ENCODE peak calls at places on chromosomes 6 and 20, in eight cellular contexts. V is WERI-Rb-1; Z is A549; S is epithelial cell of prostate; O is CD4-positive, alpha-beta T cell; G is kidney; U is CD4-positive, alpha-beta memory T cell; K is RWPE1. M is an unnamed sample.

GRCh38 chr6:95660544-95660943 is 83.2 kb downstream of the MANEA start:
- DNase-seq in V (no peak), Z (no peak), S (no peak), O (no peak), G (no peak), U (no peak), K (no peak), M (no peak)

GRCh38 chr6:98833101-98834059 is 994 bp upstream of the POU3F2 start:
- DNase-seq in V (peak), Z (no peak), S (no peak), O (no peak), G (peak), U (no peak), K (no peak), M (peak)

GRCh38 chr6:11318835-11319813 is 86.7 kb upstream of the NEDD9 start:
- DNase-seq in V (no peak), Z (no peak), S (no peak), O (no peak), G (no peak), U (no peak), K (no peak), M (no peak)

GRCh38 chr6:119337252-119337651 is 12.3 kb downstream of the MAN1A1 start:
- DNase-seq in V (no peak), Z (no peak), S (no peak), O (no peak), G (no peak), U (no peak), K (no peak), M (no peak)

GRCh38 chr6:98832282-98833100 is 1.9 kb upstream of the POU3F2 start:
- DNase-seq in V (peak), Z (no peak), S (peak), O (no peak), G (peak), U (no peak), K (peak), M (peak)

GRCh38 chr6:33622456-33623431 is 1.6 kb downstream of the ITPR3 start:
- DNase-seq in V (no peak), Z (no peak), S (no peak), O (no peak), G (peak), U (no peak), K (no peak), M (no peak)

GRCh38 chr6:168908887-168909286 is 344.8 kb downstream of the THBS2 start:
- DNase-seq in V (no peak), Z (peak), S (no peak), O (no peak), G (no peak), U (no peak), K (no peak), M (no peak)

GRCh38 chr6:99520855-99521556 is 5.8 kb upstream of the USP45 start:
- DNase-seq in V (peak), Z (peak), S (no peak), O (peak), G (peak), U (peak), K (peak), M (peak)

GRCh38 chr20:58293453-58293852 is 16.1 kb upstream of the RAB22A start:
- DNase-seq in V (peak), Z (no peak), S (no peak), O (no peak), G (no peak), U (no peak), K (no peak), M (peak)

GRCh38 chr6:26306248-26306647 is 58.8 kb upstream of the BTN3A2 start:
- DNase-seq in V (no peak), Z (no peak), S (no peak), O (no peak), G (no peak), U (no peak), K (no peak), M (no peak)

GRCh38 chr6:28081486-28081751 is 1.1 kb downstream of the ZNF165 start:
- DNase-seq in V (no peak), Z (no peak), S (no peak), O (no peak), G (no peak), U (no peak), K (no peak), M (no peak)

GRCh38 chr6:26056583-26057350 is 30.5 kb upstream of the HFE start:
- DNase-seq in V (peak), Z (peak), S (no peak), O (no peak), G (peak), U (no peak), K (no peak), M (no peak)

GRCh38 chr20:688809-689208 is 13.2 kb upstream of the SCRT2 start:
- DNase-seq in V (peak), Z (no peak), S (no peak), O (no peak), G (peak), U (no peak), K (no peak), M (no peak)

GRCh38 chr6:111596784-111597183 is 8.9 kb downstream of the TRAF3IP2 start:
- DNase-seq in V (no peak), Z (no peak), S (no peak), O (no peak), G (no peak), U (no peak), K (no peak), M (no peak)
- H3K27ac ChIP-seq in V (no peak), Z (no peak), S (no peak), O (no peak), G (no peak), U (no peak), K (peak), M (no peak)

GRCh38 chr6:147528511-147529145 is 20.1 kb downstream of the SAMD5 start:
- DNase-seq in V (no peak), Z (no peak), S (no peak), O (no peak), G (no peak), U (no peak), K (no peak), M (no peak)

GRCh38 chr6:147525519-147526209 is 17.2 kb downstream of the SAMD5 start:
- DNase-seq in V (no peak), Z (no peak), S (no peak), O (no peak), G (no peak), U (no peak), K (no peak), M (no peak)

GRCh38 chr6:147531321-147531720 is 22.8 kb downstream of the SAMD5 start:
- DNase-seq in V (no peak), Z (no peak), S (no peak), O (no peak), G (no peak), U (no peak), K (no peak), M (no peak)

GRCh38 chr6:147534116-147534865 is 25.8 kb downstream of the SAMD5 start:
- DNase-seq in V (no peak), Z (no peak), S (no peak), O (no peak), G (no peak), U (no peak), K (no peak), M (no peak)

DNA sequence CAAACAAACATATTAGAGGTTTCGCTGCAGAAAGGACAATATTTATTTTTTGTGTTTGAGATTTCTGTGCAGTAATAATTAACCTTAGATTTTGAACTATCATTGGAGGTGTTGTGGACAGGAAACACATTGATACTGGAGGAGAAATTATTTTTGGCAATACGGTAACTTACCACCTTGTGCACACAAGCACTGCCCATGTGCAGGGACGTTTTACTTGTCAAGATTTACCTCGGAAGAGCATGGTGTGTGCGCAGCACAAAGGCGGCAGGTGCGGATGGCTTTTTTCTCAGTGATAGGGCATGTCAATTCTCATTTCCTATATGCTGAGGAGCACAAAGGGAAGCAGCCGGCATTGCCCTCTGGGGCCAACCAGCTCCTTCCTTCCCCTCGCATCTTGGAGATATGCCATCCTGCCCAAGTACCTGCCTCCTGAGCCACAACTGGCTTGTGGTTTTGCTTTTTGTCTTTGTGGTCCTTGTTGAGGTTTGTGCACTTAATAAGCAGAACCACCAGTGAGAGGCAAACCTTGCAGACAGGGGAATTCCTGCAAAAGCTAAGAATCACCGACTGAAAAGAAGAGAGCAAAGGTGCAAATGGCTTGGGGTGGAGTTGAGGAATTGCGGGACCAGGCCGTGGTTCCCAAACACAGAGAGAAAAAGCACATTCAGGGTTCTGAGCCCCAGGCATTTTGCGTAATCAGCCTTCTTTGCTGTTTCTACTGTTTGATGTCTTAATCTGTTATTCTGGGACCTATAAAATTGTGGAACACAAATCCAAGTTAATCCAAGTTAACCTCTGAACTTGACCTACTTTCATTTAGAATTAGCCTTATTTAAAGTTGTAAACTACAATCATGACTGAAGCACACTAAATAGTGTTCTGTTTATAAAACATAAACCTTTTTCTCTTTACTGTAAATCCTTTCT is 21.9 kb downstream of the SAMD5 start:
- DNase-seq in V (no peak), Z (no peak), S (no peak), O (no peak), G (no peak), U (no peak), K (no peak), M (no peak)
- H3K27ac ChIP-seq in V (no peak), Z (no peak), S (no peak), O (no peak), G (peak), U (no peak), K (no peak), M (no peak)

GRCh38 chr6:18371010-18371409 is 16.1 kb upstream of the RNF144B start:
- DNase-seq in V (no peak), Z (no peak), S (no peak), O (no peak), G (no peak), U (no peak), K (no peak), M (no peak)
- H3K27ac ChIP-seq in V (no peak), Z (no peak), S (no peak), O (no peak), G (no peak), U (no peak), K (no peak), M (no peak)

GRCh38 chr20:51360451-51361230 is 181.9 kb downstream of the NFATC2 start:
- DNase-seq in V (no peak), Z (peak), S (peak), O (no peak), G (no peak), U (no peak), K (peak), M (no peak)

GRCh38 chr20:51359947-51360346 is 182.6 kb downstream of the NFATC2 start:
- DNase-seq in V (no peak), Z (no peak), S (no peak), O (no peak), G (no peak), U (no peak), K (no peak), M (no peak)

GRCh38 chr20:51361258-51361657 is 181.3 kb downstream of the NFATC2 start:
- DNase-seq in V (no peak), Z (no peak), S (no peak), O (no peak), G (no peak), U (no peak), K (no peak), M (no peak)

GRCh38 chr20:51358032-51358724 is 184.3 kb downstream of the NFATC2 start:
- DNase-seq in V (no peak), Z (no peak), S (no peak), O (no peak), G (no peak), U (no peak), K (no peak), M (no peak)

GRCh38 chr20:51359401-51359800 is 183.1 kb downstream of the NFATC2 start:
- DNase-seq in V (no peak), Z (no peak), S (no peak), O (no peak), G (no peak), U (no peak), K (no peak), M (no peak)
- H3K27ac ChIP-seq in V (no peak), Z (peak), S (no peak), O (no peak), G (no peak), U (no peak), K (no peak), M (no peak)

GRCh38 chr6:15491255-15491985 is 171.4 kb downstream of the DTNBP1 start:
- DNase-seq in V (peak), Z (peak), S (no peak), O (peak), G (no peak), U (peak), K (peak), M (peak)
- H3K27ac ChIP-seq in V (no peak), Z (no peak), S (no peak), O (no peak), G (peak), U (no peak), K (no peak), M (no peak)

DNA sequence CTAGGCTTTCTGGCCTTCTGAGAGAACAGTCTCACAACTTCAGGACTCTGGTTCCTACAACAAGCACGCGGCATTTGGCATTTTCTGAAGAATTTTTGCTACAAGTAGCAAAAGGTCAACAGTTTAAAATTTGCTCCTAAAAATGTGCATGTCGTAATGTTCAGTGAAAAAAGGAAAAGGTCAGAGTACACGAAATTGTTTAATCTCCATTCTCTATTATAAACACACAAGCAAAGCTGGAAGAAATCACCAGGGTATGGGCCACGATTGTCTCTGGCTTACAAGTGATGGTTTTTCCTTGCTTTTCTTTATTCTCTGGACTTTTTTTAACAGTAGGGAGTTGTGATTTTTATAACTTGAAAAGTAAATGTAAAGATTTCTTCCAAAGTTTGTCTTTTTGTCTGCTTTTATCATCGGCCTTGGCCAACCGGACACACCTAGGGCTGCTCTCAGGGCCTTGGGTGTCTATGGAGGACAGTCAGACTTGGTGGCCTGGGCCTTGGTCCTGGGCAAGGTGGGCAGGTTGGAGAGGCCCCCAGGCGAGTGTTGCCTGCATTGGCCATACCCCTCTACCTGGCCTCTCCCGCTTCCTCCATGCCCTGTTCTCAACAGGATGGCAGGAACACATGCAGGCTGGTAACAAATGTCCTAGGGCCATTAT is 32.4 kb downstream of the PLEKHG1 start:
- DNase-seq in V (no peak), Z (no peak), S (no peak), O (no peak), G (no peak), U (no peak), K (no peak), M (no peak)
- H3K27ac ChIP-seq in V (no peak), Z (no peak), S (no peak), O (no peak), G (peak), U (peak), K (no peak), M (no peak)

GRCh38 chr20:25252686-25253421 is 5.0 kb downstream of the PYGB start:
- DNase-seq in V (peak), Z (no peak), S (no peak), O (no peak), G (no peak), U (no peak), K (no peak), M (no peak)
- H3K27ac ChIP-seq in V (peak), Z (peak), S (peak), O (no peak), G (peak), U (no peak), K (peak), M (no peak)

DNA sequence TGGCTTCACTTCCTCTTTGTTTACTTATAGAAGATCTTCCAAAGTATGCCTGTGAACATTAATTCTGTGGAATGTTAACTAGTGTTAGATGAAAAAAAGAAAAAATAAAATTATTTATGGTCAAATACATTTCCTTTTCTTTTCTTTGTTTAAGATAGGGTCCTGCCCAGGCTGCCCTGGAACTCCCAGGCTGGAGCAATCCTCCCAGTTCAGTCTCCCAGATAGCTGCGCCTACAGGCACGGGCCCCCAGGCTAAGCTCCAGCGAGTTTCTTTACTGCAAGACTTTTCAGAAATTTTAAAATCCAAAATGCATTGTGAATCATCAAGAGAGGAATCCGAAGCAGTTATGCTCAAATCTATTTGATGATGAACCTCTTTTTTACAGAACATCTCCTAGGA is 39.3 kb upstream of the IL20RA start:
- DNase-seq in V (no peak), Z (no peak), S (no peak), O (no peak), G (no peak), U (no peak), K (no peak), M (no peak)
- H3K27ac ChIP-seq in V (no peak), Z (no peak), S (no peak), O (no peak), G (no peak), U (no peak), K (no peak), M (no peak)

GRCh38 chr6:127513425-127513824 is 5.7 kb downstream of the MTCL3 start:
- DNase-seq in V (no peak), Z (no peak), S (no peak), O (no peak), G (no peak), U (no peak), K (no peak), M (no peak)
- H3K27ac ChIP-seq in V (no peak), Z (no peak), S (no peak), O (no peak), G (no peak), U (no peak), K (no peak), M (no peak)

GRCh38 chr6:44021628-44022295 is 105.5 kb downstream of the MRPL14 start:
- DNase-seq in V (peak), Z (no peak), S (no peak), O (no peak), G (peak), U (no peak), K (no peak), M (no peak)
- H3K27ac ChIP-seq in V (no peak), Z (peak), S (no peak), O (no peak), G (no peak), U (no peak), K (peak), M (no peak)

M was measured in substantia nigra.